ENCODE peak calls at places on chromosome 2, in six cellular contexts. A is AG10803, P is retinal pigment epithelial cell, O is endothelial cell, J is progenitor cell of endocrine pancreas, Q is nephron progenitor cell. M is an unnamed sample.

GRCh38 chr2:4745596-4745995 is 946.6 kb upstream of the SOX11 start:
- DNase-seq in P (no peak), J (no peak), A (no peak), Q (peak), O (no peak), M (no peak)

GRCh38 chr2:221649045-221649444 is 76.9 kb upstream of the EPHA4 start:
- DNase-seq in P (no peak), J (no peak), Q (no peak), O (no peak), A (no peak), M (no peak)

GRCh38 chr2:175323162-175323561 is 141.7 kb upstream of the ATP5MC3 start:
- DNase-seq in O (no peak), J (no peak), P (no peak), Q (no peak), A (no peak), M (no peak)

GRCh38 chr2:51420521-51420920 is 388.6 kb upstream of the NRXN1 start:
- DNase-seq in A (no peak), O (no peak), Q (no peak), P (no peak), J (no peak), M (no peak)

GRCh38 chr2:133986076-133986837 is 267.6 kb upstream of the MGAT5 start:
- DNase-seq in J (no peak), Q (no peak), O (no peak), A (no peak), P (no peak), M (no peak)

GRCh38 chr2:67565761-67566160 is 168.6 kb downstream of the ETAA1 start:
- DNase-seq in O (no peak), Q (no peak), J (no peak), P (peak), A (peak), M (no peak)

GRCh38 chr2:173713904-173714555 is 251.1 kb downstream of the SP3 start:
- DNase-seq in P (no peak), A (no peak), O (no peak), Q (no peak), J (no peak), M (no peak)

GRCh38 chr2:96890726-96891385 is 21.0 kb upstream of the SEMA4C start:
- DNase-seq in J (no peak), P (no peak), Q (no peak), A (no peak), O (no peak), M (no peak)

GRCh38 chr2:6067806-6068205 is 375.6 kb downstream of the SOX11 start:
- DNase-seq in A (no peak), Q (no peak), P (no peak), J (no peak), O (no peak), M (no peak)

GRCh38 chr2:173766537-173767289 is 198.5 kb downstream of the SP3 start:
- DNase-seq in J (no peak), P (no peak), O (no peak), Q (no peak), A (no peak), M (no peak)

GRCh38 chr2:69241664-69242063 is 145.4 kb downstream of the GFPT1 start:
- DNase-seq in Q (no peak), A (no peak), P (no peak), J (no peak), O (no peak), M (no peak)

GRCh38 chr2:88622307-88622706 is 5.0 kb downstream of the EIF2AK3 start:
- DNase-seq in O (no peak), A (no peak), Q (no peak), J (no peak), P (no peak), M (no peak)

GRCh38 chr2:66443183-66443976 is 8.5 kb downstream of the MEIS1 start:
- DNase-seq in P (no peak), O (no peak), J (no peak), Q (peak), A (peak), M (no peak)

GRCh38 chr2:212709287-212709686 is 170.7 kb upstream of the ERBB4 start:
- DNase-seq in Q (no peak), A (peak), O (no peak), P (no peak), J (no peak), M (no peak)

GRCh38 chr2:217941886-217942728 is 60.7 kb downstream of the TNS1 start:
- DNase-seq in O (no peak), Q (no peak), A (no peak), J (no peak), P (no peak), M (no peak)

GRCh38 chr2:152443771-152444170 is 108.8 kb downstream of the FMNL2 start:
- DNase-seq in O (no peak), J (no peak), A (no peak), Q (no peak), P (no peak), M (no peak)
- TF ChIP-seq CTCF in O (no peak), J (no peak), A (no peak), Q (no peak), P (no peak), M (no peak)

GRCh38 chr2:127195140-127196074 is 24.7 kb downstream of the CYP27C1 start:
- DNase-seq in A (no peak), J (no peak), P (no peak), O (no peak), Q (no peak), M (no peak)

GRCh38 chr2:127194447-127194846 is 25.7 kb downstream of the CYP27C1 start:
- DNase-seq in Q (no peak), O (no peak), J (no peak), P (no peak), A (no peak), M (no peak)

GRCh38 chr2:127191331-127192219 is 28.5 kb downstream of the CYP27C1 start:
- DNase-seq in A (no peak), Q (no peak), J (no peak), O (no peak), P (no peak), M (no peak)

GRCh38 chr2:127193948-127194267 is 26.2 kb downstream of the CYP27C1 start:
- DNase-seq in Q (no peak), O (no peak), P (peak), J (no peak), A (peak), M (no peak)

DNA sequence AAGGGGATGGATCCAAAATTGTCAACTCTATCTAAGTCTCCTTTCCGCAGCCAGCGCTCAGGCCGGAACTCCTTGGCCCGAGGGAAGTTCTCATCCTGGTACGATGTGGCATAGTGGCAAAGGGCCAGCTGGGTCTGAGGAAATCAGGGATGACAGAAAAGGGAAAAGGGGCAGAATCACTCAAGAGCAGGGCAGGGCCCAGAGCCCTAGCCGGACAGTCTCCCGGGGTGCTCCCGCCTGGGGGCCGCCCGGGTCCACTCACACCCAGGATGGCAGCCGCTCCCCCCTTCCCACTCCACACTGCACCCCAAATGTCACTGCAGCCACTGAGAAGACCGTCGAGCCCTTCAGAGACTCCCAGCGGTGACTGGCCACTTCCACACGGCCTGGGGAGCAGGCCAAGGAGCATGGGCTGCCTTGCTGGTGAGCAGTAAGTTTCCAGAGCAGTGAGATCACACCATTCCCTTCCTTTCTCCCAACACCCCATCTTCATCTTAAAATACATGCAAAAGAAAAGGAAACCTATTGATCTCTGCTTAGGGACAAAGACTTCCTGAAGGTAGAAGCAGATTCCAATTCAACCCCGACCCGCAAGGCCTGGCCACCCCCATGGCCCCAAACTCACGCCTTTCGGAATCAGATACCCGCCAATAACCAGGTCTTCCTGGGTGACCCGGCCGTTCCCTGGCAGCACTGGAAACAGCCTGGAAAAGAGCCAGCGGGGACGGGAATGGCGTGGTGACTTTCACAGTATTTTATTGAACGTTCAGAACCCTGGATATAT is 26.7 kb downstream of the CYP27C1 start:
- DNase-seq in A (peak), J (no peak), Q (no peak), P (no peak), O (no peak), M (no peak)
- TF ChIP-seq CTCF in A (no peak), J (no peak), Q (no peak), P (no peak), O (no peak), M (no peak)

GRCh38 chr2:8956789-8957188 is 46.7 kb downstream of the MBOAT2 start:
- DNase-seq in P (no peak), A (no peak), Q (no peak), J (no peak), O (no peak), M (no peak)
- TF ChIP-seq CTCF in P (peak), A (peak), Q (no peak), J (no peak), O (no peak), M (no peak)

GRCh38 chr2:80288576-80288975 is 16.0 kb downstream of the LRRTM1 start:
- DNase-seq in O (no peak), Q (no peak), A (peak), P (no peak), J (no peak), M (no peak)
- TF ChIP-seq CTCF in O (no peak), Q (no peak), A (peak), P (peak), J (peak), M (no peak)

GRCh38 chr2:64904405-64905329 is 84.5 kb upstream of the SLC1A4 start:
- DNase-seq in Q (no peak), A (no peak), J (no peak), O (no peak), P (peak), M (no peak)

GRCh38 chr2:64908406-64908805 is 80.8 kb upstream of the SLC1A4 start:
- DNase-seq in A (no peak), P (no peak), O (no peak), J (no peak), Q (no peak), M (no peak)

GRCh38 chr2:64910972-64911433 is 78.2 kb upstream of the SLC1A4 start:
- DNase-seq in P (no peak), J (no peak), A (no peak), Q (no peak), O (no peak), M (no peak)

GRCh38 chr2:64906853-64907536 is 82.2 kb upstream of the SLC1A4 start:
- DNase-seq in O (no peak), Q (no peak), J (no peak), A (no peak), P (no peak), M (no peak)

DNA sequence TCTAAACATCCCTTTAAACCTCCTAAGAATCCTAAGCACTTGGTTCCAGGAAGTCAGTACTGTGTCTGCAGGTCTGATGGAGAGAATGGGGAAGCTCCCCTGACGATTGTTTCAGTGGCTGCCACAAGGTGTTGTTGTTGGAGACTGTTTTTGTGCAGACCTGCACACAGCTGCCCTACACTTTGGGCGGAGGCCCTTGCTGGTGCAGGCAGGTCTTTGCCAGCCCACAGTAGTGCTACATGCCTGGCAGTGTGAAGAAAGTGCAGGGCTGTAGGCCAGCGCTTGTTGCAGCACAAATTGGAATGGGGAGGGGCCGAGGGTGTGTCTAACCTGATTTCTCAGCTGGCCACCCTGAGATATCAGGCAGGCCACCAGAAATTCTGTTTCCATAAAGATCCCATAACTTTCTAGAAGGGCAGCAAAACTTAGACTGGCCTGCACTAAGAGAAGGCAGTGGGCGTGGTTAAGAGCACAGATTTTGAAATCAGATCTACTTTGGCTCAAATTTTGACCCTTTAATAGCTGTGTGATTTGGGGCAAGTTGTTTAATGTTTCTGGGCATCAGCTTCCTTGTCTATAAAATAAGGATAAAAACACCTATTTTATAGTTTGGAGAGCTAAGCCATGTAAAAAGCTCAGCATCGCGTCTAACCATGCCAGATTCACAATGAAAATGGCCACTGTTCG is 83.7 kb upstream of the SLC1A4 start:
- DNase-seq in A (no peak), Q (no peak), O (no peak), P (no peak), J (no peak), M (no peak)
- TF ChIP-seq CTCF in A (no peak), Q (no peak), O (no peak), P (no peak), J (no peak), M (no peak)

DNA sequence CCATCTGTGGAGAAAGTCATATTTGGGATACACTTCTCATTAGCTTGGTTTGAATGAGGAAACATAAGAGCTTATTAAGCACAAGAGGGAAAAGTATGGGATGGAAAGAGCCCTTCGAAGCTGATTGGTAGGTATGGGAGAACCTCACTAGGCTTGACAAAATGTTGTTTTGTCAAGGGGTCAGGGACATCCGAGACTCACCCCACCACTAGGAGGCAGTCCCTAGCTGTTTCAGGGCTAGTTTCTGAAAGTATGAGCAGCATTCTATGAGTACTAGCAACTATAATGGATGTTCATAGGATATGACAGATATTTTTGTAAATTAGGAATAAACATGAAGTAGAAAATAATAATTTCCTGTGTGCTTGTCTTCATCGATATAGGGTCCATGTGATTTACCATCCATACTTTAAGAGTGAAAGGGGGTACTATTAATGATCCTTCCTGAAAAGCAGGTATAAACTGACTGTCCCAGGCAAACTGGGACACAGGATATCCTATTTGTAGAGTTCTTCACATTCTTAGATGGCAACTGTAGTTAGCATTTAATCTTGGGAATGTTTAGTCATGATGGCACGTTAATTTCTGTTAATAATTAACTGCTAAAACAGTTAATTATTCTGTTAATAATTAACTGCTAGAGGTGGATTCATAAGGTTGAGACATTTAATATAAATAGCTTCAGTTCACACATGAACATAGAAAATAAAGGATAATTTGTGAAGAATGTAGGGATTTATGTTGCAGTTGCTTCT is 28.4 kb downstream of the OTX1 start:
- DNase-seq in Q (no peak), J (no peak), O (peak), A (no peak), P (no peak), M (no peak)
- TF ChIP-seq CTCF in Q (peak), J (peak), O (peak), A (peak), P (peak), M (no peak)

GRCh38 chr2:236576978-236577377 is 7.4 kb downstream of the ACKR3 start:
- DNase-seq in P (no peak), A (no peak), J (no peak), O (no peak), Q (no peak), M (no peak)

GRCh38 chr2:236577481-236578410 is 8.1 kb downstream of the ACKR3 start:
- DNase-seq in O (no peak), Q (no peak), J (no peak), P (no peak), A (peak), M (no peak)

GRCh38 chr2:236575501-236575900 is 5.9 kb downstream of the ACKR3 start:
- DNase-seq in J (no peak), O (no peak), A (peak), Q (no peak), P (no peak), M (no peak)

GRCh38 chr2:236574424-236575145 is 5.0 kb downstream of the ACKR3 start:
- DNase-seq in O (no peak), P (no peak), Q (no peak), J (no peak), A (no peak), M (no peak)

DNA sequence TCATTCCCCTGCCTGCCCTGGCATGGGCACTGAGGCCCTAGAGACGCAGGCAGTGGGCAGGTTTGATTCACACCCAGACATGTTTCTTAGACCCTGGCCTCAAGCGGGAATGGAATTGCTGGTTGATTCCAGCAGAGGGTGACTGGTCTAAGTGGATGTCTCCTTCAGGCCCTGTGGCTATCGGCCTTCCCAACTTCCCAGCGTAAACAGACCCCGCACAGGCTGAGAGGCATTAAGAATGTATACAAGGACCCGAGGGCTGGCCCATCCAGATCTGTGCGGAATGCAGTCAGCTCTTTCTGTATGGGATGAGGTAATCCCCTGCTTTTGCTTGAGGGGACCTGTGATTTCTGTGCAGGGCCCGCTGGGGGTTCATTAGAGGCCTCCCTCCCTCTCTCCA is 6.4 kb downstream of the ACKR3 start:
- DNase-seq in A (peak), J (no peak), Q (no peak), O (no peak), P (no peak), M (no peak)
- TF ChIP-seq CTCF in A (peak), J (peak), Q (no peak), O (no peak), P (peak), M (no peak)

GRCh38 chr2:21363364-21363763 is 239.6 kb downstream of the TDRD15 start:
- DNase-seq in P (no peak), J (no peak), A (no peak), O (no peak), Q (no peak), M (no peak)
- TF ChIP-seq CTCF in P (peak), J (no peak), A (no peak), O (no peak), Q (no peak), M (no peak)

DNA sequence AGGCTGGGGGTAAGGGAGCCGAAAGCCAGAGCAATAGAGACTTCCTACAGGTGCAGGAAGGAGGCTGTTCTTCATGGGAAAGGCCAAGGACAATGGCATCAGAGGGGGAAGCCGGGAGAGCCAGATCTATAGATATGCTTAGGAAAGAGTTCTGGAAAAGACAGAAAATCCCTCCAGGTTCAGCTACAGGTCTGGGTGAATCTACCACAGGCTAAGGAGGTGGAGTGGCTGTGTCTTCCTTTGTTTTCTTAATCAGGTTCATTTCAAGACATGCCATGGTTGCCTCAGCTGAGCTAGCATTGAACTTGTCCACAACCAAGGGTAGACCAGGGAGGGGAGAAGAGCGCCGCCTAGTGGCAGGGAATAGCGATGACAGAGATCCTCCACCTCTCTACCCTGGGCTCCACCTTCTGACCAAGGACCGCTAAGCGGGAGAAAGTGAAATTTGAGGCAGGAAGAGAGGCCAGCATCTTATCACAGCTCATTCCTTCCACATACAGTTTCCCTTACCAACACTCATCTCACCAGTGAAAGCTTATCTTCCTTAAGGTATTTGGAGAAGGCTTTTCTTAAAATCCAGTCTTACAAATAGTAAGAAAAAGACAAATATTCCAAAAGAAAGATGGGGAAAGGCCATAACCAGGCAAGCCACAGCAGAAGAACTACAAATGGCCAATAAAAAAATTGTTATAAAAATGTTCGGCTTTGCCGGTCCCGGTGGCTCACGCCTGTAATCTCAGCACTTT is 74.2 kb downstream of the VIT start:
- DNase-seq in O (peak), A (peak), J (no peak), P (no peak), Q (peak), M (peak)
- TF ChIP-seq CTCF in O (peak), A (peak), J (peak), P (peak), Q (peak), M (peak)

GRCh38 chr2:114038710-114039109 is 148.8 kb downstream of the ACTR3 start:
- DNase-seq in O (no peak), P (no peak), J (no peak), Q (no peak), A (no peak), M (no peak)
- TF ChIP-seq CTCF in O (no peak), P (no peak), J (no peak), Q (no peak), A (no peak), M (no peak)